ENCODE peak calls at places on chromosome 20, in seven cellular contexts. C is PC-9, I is aorta, K is coronary artery, E is bronchial epithelial cell, L is right atrium auricular region, S is HCT116. P is an unnamed sample.

GRCh38 chr20:7967199-7967844 is 27.1 kb upstream of the HAO1 start:
- DNase-seq in K (no peak), E (peak; percentile 24), I (no peak), L (no peak), C (no peak), S (no peak), P (peak; percentile 20)

GRCh38 chr20:2299301-2299700 is 3.5 kb downstream of the TGM3 start:
- DNase-seq in E (peak; percentile 28), C (no peak), S (no peak), K (peak; percentile 70), L (peak; percentile 72), I (peak; percentile 70), P (peak; percentile 57)

GRCh38 chr20:15654208-15654649 is 919.0 kb downstream of the KIF16B start:
- DNase-seq in I (no peak), K (no peak), C (peak; percentile 58), L (no peak), S (peak; percentile 6), E (peak; percentile 62), P (peak; percentile 72)

GRCh38 chr20:62485701-62486089 is 9.9 kb upstream of the GATA5 start:
- DNase-seq in S (no peak), I (no peak), C (no peak), E (no peak), L (no peak), K (no peak), P (no peak)

GRCh38 chr20:47326718-47327137 is 29.8 kb downstream of the ZMYND8 start:
- DNase-seq in C (peak; percentile 51), E (no peak), I (peak; percentile 4), L (no peak), S (no peak), K (no peak), P (no peak)

GRCh38 chr20:4465855-4466545 is 255.7 kb upstream of the PRND start:
- DNase-seq in K (no peak), I (no peak), L (no peak), S (no peak), E (no peak), C (peak; percentile 77), P (no peak)

GRCh38 chr20:13139459-13140150 is 81.5 kb upstream of the ISM1 start:
- DNase-seq in K (no peak), C (no peak), L (no peak), E (peak; percentile 2), S (no peak), I (no peak), P (no peak)

GRCh38 chr20:19850190-19850533 is 92.1 kb downstream of the RIN2 start:
- DNase-seq in C (no peak), E (no peak), L (no peak), K (no peak), S (no peak), I (no peak), P (no peak)

GRCh38 chr20:5580940-5581708 is 169.1 kb upstream of the SHLD1 start:
- DNase-seq in I (no peak), E (no peak), S (no peak), L (no peak), C (no peak), K (no peak), P (no peak)

GRCh38 chr20:38321959-38322598 is 18.1 kb downstream of the BPI start:
- DNase-seq in K (no peak), L (peak; percentile 71), C (no peak), I (no peak), S (peak; percentile 26), E (peak; percentile 51), P (peak; percentile 70)

DNA sequence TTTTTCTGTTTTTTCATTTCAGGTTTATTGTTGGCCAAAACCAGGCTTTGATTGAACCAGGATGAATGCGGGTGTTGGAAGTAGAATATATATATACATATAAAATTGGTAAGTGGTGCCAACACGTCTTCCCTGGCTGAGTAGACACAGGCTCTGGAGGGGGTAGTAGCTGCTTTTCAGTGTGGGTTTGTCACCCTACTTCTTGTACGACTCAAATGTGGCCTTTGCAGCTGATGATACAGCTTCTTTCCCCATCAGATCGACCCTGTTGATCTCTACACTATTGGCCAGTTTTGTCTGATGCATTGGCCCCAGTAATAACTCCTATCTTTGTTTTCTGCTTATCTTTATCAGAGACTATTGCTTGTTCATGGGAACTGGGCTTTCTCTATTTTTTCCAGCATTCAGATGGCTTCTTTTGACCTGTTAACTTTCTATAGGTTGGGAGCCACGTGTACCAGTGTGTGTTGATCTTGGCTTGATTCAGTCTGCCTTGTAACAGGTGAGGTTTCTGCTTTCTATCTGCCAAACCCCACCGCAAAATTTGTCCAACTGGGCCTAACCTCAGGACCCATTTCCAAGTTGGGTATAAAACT is 2.7 kb upstream of the ZNFX1 start:
- DNase-seq in C (no peak), L (no peak), S (no peak), I (no peak), E (no peak), K (no peak), P (no peak)
- H3K4me3 ChIP-seq in C (peak overlapping the region; percentile 98), L (no peak overlapping the region), S (peak overlapping the region; percentile 91), I (no peak overlapping the region), E (peak overlapping the region; percentile 12), K (peak overlapping the region; percentile 95), P (peak overlapping the region; percentile 100)

GRCh38 chr20:37295001-37295400 is 5.5 kb downstream of the MANBAL start:
- DNase-seq in K (no peak), C (peak; percentile 94), L (no peak), E (peak; percentile 100), S (peak; percentile 94), I (no peak), P (peak; percentile 99)
- H3K4me3 ChIP-seq in K (no peak overlapping the region), C (peak overlapping the region; percentile 25), L (no peak overlapping the region), E (no peak overlapping the region), S (peak overlapping the region; percentile 32), I (no peak overlapping the region), P (no peak overlapping the region)

GRCh38 chr20:675453-676314 is at the start of gene SCRT2:
- DNase-seq in E (peak; percentile 22), C (peak; percentile 32), K (no peak), I (peak; percentile 87), S (no peak), L (peak; percentile 66), P (peak; percentile 81)
- H3K4me3 ChIP-seq in E (no peak within 1 kb of the TSS), C (no peak within 1 kb of the TSS), K (peak within 1 kb of the TSS; percentile 54), I (no peak within 1 kb of the TSS), S (no peak within 1 kb of the TSS), L (peak within 1 kb of the TSS; percentile 31), P (no peak within 1 kb of the TSS)

GRCh38 chr20:50514035-50514337 is 3.8 kb downstream of the PTPN1 start:
- DNase-seq in C (no peak), K (no peak), L (no peak), S (no peak), I (no peak), E (no peak), P (no peak)
- H3K4me3 ChIP-seq in C (no peak overlapping the region), K (peak overlapping the region; percentile 7), L (no peak overlapping the region), S (no peak overlapping the region), I (no peak overlapping the region), E (no peak overlapping the region), P (no peak overlapping the region)

DNA sequence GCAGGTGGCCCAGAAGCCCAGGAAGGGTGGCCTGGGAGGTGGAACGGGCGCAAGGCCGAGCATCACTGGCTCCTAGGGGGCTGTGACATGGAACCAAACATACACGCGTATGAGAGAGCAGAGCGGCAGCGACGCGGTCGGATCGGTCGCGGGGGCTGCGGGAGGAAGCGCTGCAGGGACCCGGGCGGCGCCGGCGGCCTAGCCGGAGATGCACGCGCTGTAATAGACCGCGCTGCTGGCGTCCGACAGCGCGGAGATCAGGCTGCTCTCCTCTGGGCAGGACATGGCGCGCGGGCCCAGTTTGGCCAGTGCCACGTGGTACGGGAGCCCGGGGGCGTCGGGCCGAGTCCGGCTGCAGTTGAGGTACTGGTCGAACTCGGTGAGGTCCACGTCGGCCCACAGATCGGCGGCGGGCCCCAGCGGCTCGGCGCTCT is 1.5 kb downstream of the SOX18 start:
- DNase-seq in S (no peak), K (no peak), E (no peak), L (no peak), I (no peak), C (no peak), P (no peak)
- H3K4me3 ChIP-seq in S (no peak overlapping the region), K (peak overlapping the region; percentile 69), E (no peak overlapping the region), L (peak overlapping the region; percentile 49), I (no peak overlapping the region), C (no peak overlapping the region), P (no peak overlapping the region)

GRCh38 chr20:45098096-45098773 is 2.7 kb downstream of the KCNS1 start:
- DNase-seq in I (no peak), L (no peak), S (no peak), E (peak; percentile 39), C (no peak), K (no peak), P (peak; percentile 61)
- H3K4me3 ChIP-seq in I (no peak overlapping the region), L (peak overlapping the region; percentile 31), S (no peak overlapping the region), E (peak overlapping the region; percentile 10), C (no peak overlapping the region), K (peak overlapping the region; percentile 43), P (peak overlapping the region; percentile 10)

GRCh38 chr20:49668181-49668877 is 45.3 kb downstream of the B4GALT5 start:
- DNase-seq in K (no peak), S (no peak), C (no peak), E (no peak), L (no peak), I (peak; percentile 66), P (no peak)
- H3K4me3 ChIP-seq in K (no peak overlapping the region), S (no peak overlapping the region), C (no peak overlapping the region), E (no peak overlapping the region), L (no peak overlapping the region), I (no peak overlapping the region), P (no peak overlapping the region)

GRCh38 chr20:310645-311044 is 13.3 kb downstream of the ZCCHC3 start:
- DNase-seq in I (no peak), S (no peak), E (no peak), C (no peak), L (no peak), K (no peak), P (no peak)
- H3K4me3 ChIP-seq in I (no peak overlapping the region), S (no peak overlapping the region), E (no peak overlapping the region), C (no peak overlapping the region), L (peak overlapping the region; percentile 57), K (peak overlapping the region; percentile 76), P (no peak overlapping the region)

DNA sequence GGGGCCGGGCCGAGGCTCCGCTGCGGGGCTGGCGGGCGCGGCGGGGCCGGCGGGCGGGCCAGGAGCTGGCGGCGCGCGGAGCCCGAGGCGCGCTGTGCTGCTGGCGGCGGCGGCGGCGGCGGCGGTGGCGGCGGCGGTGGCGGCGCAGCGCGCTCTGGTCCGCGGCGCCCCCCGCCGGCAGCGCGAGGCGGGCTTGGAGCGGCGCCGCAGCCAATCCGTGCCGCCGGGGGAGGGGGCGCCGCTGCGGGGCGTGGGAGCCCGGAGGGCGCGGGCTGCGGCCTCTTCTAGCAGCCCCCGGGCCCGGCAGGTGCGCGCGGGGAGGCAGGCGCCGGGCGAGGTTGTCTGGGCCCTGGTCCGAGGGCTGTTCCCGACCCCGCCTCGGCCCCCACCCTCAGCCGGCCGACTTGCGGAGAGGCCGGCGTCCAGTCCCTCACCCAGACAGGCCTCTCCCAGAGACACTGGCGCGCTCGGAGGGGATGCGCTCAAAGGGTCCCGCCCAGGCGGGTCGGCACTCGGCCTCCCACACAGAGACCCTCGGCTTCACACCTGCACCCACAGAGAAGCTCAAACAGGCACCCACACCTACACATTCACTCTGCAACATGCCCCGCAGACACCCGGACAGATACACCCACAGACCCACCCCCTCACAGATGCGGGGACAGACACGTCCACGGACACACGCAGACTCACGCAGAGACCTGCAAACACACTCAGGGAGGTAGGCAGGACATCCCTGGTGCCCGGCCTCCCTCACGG is at the start of gene RIMS4:
- DNase-seq in L (no peak), I (no peak), C (no peak), E (no peak), K (peak; percentile 12), S (no peak), P (peak; percentile 6)
- H3K4me3 ChIP-seq in L (peak within 1 kb of the TSS; percentile 43), I (peak within 1 kb of the TSS; percentile 18), C (no peak within 1 kb of the TSS), E (no peak within 1 kb of the TSS), K (peak within 1 kb of the TSS; percentile 64), S (no peak within 1 kb of the TSS), P (no peak within 1 kb of the TSS)

P was measured in epithelial cell of esophagus.